ENCODE peak calls at places on chromosomes 6 and 20, in seven cellular contexts. One of them, this sample, is unnamed.

GRCh38 chr6:35710241-35710847 is 21.6 kb upstream of the FKBP5 start:
- DNase-seq in GM13977: no peak
- DNase-seq in HTR-8/SVneo: no peak
- DNase-seq in naive thymus-derived CD4-positive, alpha-beta T cell: no peak
- DNase-seq in stimulated activated CD4-positive, alpha-beta T cell treated with anti-CD3 and anti-CD28 coated beads, TNF-alpha, amount 100 ng/mL, for 1 hour: no peak
- DNase-seq in Daoy: no peak
- DNase-seq in neuronal stem cell: no peak
- DNase-seq in this sample: no peak

GRCh38 chr6:15522026-15522425 is 140.8 kb downstream of the DTNBP1 start:
- DNase-seq in HTR-8/SVneo: no peak
- DNase-seq in neuronal stem cell: no peak
- DNase-seq in stimulated activated CD4-positive, alpha-beta T cell treated with anti-CD3 and anti-CD28 coated beads, TNF-alpha, amount 100 ng/mL, for 1 hour: no peak
- DNase-seq in naive thymus-derived CD4-positive, alpha-beta T cell: no peak
- DNase-seq in GM13977: no peak
- DNase-seq in Daoy: no peak
- DNase-seq in this sample: no peak

GRCh38 chr6:128316258-128316952 is 204.0 kb downstream of the PTPRK start:
- DNase-seq in HTR-8/SVneo: no peak
- DNase-seq in neuronal stem cell: no peak
- DNase-seq in naive thymus-derived CD4-positive, alpha-beta T cell: no peak
- DNase-seq in GM13977: no peak
- DNase-seq in stimulated activated CD4-positive, alpha-beta T cell treated with anti-CD3 and anti-CD28 coated beads, TNF-alpha, amount 100 ng/mL, for 1 hour: no peak
- DNase-seq in Daoy: no peak
- DNase-seq in this sample: no peak

GRCh38 chr6:168274046-168274952 is 45.3 kb downstream of the DACT2 start:
- DNase-seq in neuronal stem cell: no peak
- DNase-seq in naive thymus-derived CD4-positive, alpha-beta T cell: no peak
- DNase-seq in stimulated activated CD4-positive, alpha-beta T cell treated with anti-CD3 and anti-CD28 coated beads, TNF-alpha, amount 100 ng/mL, for 1 hour: no peak
- DNase-seq in HTR-8/SVneo: no peak
- DNase-seq in GM13977: no peak
- DNase-seq in Daoy: no peak
- DNase-seq in this sample: no peak

GRCh38 chr6:107305391-107305790 is 154.0 kb downstream of the PDSS2 start:
- DNase-seq in neuronal stem cell: no peak
- DNase-seq in Daoy: no peak
- DNase-seq in HTR-8/SVneo: no peak
- DNase-seq in stimulated activated CD4-positive, alpha-beta T cell treated with anti-CD3 and anti-CD28 coated beads, TNF-alpha, amount 100 ng/mL, for 1 hour: no peak
- DNase-seq in GM13977: no peak
- DNase-seq in naive thymus-derived CD4-positive, alpha-beta T cell: no peak
- DNase-seq in this sample: no peak

GRCh38 chr20:39069976-39070375 is 107.8 kb downstream of the DHX35 start:
- DNase-seq in GM13977: no peak
- DNase-seq in HTR-8/SVneo: no peak
- DNase-seq in neuronal stem cell: no peak
- DNase-seq in stimulated activated CD4-positive, alpha-beta T cell treated with anti-CD3 and anti-CD28 coated beads, TNF-alpha, amount 100 ng/mL, for 1 hour: no peak
- DNase-seq in Daoy: no peak
- DNase-seq in naive thymus-derived CD4-positive, alpha-beta T cell: no peak
- DNase-seq in this sample: no peak

GRCh38 chr6:114007451-114007953 is 36.6 kb upstream of the HDAC2 start:
- DNase-seq in stimulated activated CD4-positive, alpha-beta T cell treated with anti-CD3 and anti-CD28 coated beads, TNF-alpha, amount 100 ng/mL, for 1 hour: peak
- DNase-seq in Daoy: peak
- DNase-seq in neuronal stem cell: no peak
- DNase-seq in naive thymus-derived CD4-positive, alpha-beta T cell: no peak
- DNase-seq in GM13977: no peak
- DNase-seq in HTR-8/SVneo: no peak
- DNase-seq in this sample: peak

GRCh38 chr20:51022227-51022802 is 592 bp downstream of the KCNG1 start:
- DNase-seq in naive thymus-derived CD4-positive, alpha-beta T cell: no peak
- DNase-seq in GM13977: no peak
- DNase-seq in HTR-8/SVneo: no peak
- DNase-seq in stimulated activated CD4-positive, alpha-beta T cell treated with anti-CD3 and anti-CD28 coated beads, TNF-alpha, amount 100 ng/mL, for 1 hour: no peak
- DNase-seq in Daoy: peak
- DNase-seq in neuronal stem cell: no peak
- DNase-seq in this sample: no peak

GRCh38 chr20:58500256-58500655 is 14.9 kb downstream of the APCDD1L start:
- DNase-seq in neuronal stem cell: no peak
- DNase-seq in HTR-8/SVneo: no peak
- DNase-seq in GM13977: no peak
- DNase-seq in stimulated activated CD4-positive, alpha-beta T cell treated with anti-CD3 and anti-CD28 coated beads, TNF-alpha, amount 100 ng/mL, for 1 hour: no peak
- DNase-seq in naive thymus-derived CD4-positive, alpha-beta T cell: no peak
- DNase-seq in Daoy: no peak
- DNase-seq in this sample: no peak

GRCh38 chr6:122365775-122366403 is 33.6 kb upstream of the HSF2 start:
- DNase-seq in HTR-8/SVneo: no peak
- DNase-seq in stimulated activated CD4-positive, alpha-beta T cell treated with anti-CD3 and anti-CD28 coated beads, TNF-alpha, amount 100 ng/mL, for 1 hour: no peak
- DNase-seq in neuronal stem cell: no peak
- DNase-seq in Daoy: peak
- DNase-seq in naive thymus-derived CD4-positive, alpha-beta T cell: no peak
- DNase-seq in GM13977: no peak
- DNase-seq in this sample: no peak

GRCh38 chr20:24862606-24863005 is 86.5 kb upstream of the CST7 start:
- DNase-seq in Daoy: no peak
- DNase-seq in neuronal stem cell: no peak
- DNase-seq in naive thymus-derived CD4-positive, alpha-beta T cell: no peak
- DNase-seq in stimulated activated CD4-positive, alpha-beta T cell treated with anti-CD3 and anti-CD28 coated beads, TNF-alpha, amount 100 ng/mL, for 1 hour: no peak
- DNase-seq in GM13977: no peak
- DNase-seq in HTR-8/SVneo: no peak
- DNase-seq in this sample: no peak

GRCh38 chr20:2692886-2693285 is 306 bp downstream of the EBF4 start:
- DNase-seq in HTR-8/SVneo: no peak
- DNase-seq in neuronal stem cell: no peak
- DNase-seq in Daoy: no peak
- DNase-seq in naive thymus-derived CD4-positive, alpha-beta T cell: peak
- DNase-seq in stimulated activated CD4-positive, alpha-beta T cell treated with anti-CD3 and anti-CD28 coated beads, TNF-alpha, amount 100 ng/mL, for 1 hour: no peak
- DNase-seq in GM13977: peak
- DNase-seq in this sample: no peak

GRCh38 chr20:48797275-48797825 is 30.4 kb downstream of the PREX1 start:
- DNase-seq in naive thymus-derived CD4-positive, alpha-beta T cell: no peak
- DNase-seq in GM13977: no peak
- DNase-seq in neuronal stem cell: no peak
- DNase-seq in stimulated activated CD4-positive, alpha-beta T cell treated with anti-CD3 and anti-CD28 coated beads, TNF-alpha, amount 100 ng/mL, for 1 hour: no peak
- DNase-seq in Daoy: no peak
- DNase-seq in HTR-8/SVneo: no peak
- DNase-seq in this sample: no peak

GRCh38 chr20:5312518-5312917 is 4.2 kb downstream of the PROKR2 start:
- DNase-seq in stimulated activated CD4-positive, alpha-beta T cell treated with anti-CD3 and anti-CD28 coated beads, TNF-alpha, amount 100 ng/mL, for 1 hour: no peak
- DNase-seq in GM13977: no peak
- DNase-seq in naive thymus-derived CD4-positive, alpha-beta T cell: no peak
- DNase-seq in neuronal stem cell: no peak
- DNase-seq in HTR-8/SVneo: no peak
- DNase-seq in Daoy: no peak
- DNase-seq in this sample: no peak

GRCh38 chr6:144007779-144008500 is at the start of gene PLAGL1:
- DNase-seq in naive thymus-derived CD4-positive, alpha-beta T cell: peak
- DNase-seq in stimulated activated CD4-positive, alpha-beta T cell treated with anti-CD3 and anti-CD28 coated beads, TNF-alpha, amount 100 ng/mL, for 1 hour: no peak
- DNase-seq in Daoy: peak
- DNase-seq in neuronal stem cell: peak
- DNase-seq in HTR-8/SVneo: peak
- DNase-seq in GM13977: peak
- DNase-seq in this sample: no peak

GRCh38 chr6:108592371-108593337 is 31.9 kb downstream of the FOXO3 start:
- DNase-seq in neuronal stem cell: no peak
- DNase-seq in HTR-8/SVneo: peak
- DNase-seq in stimulated activated CD4-positive, alpha-beta T cell treated with anti-CD3 and anti-CD28 coated beads, TNF-alpha, amount 100 ng/mL, for 1 hour: no peak
- DNase-seq in Daoy: peak
- DNase-seq in GM13977: peak
- DNase-seq in naive thymus-derived CD4-positive, alpha-beta T cell: no peak
- DNase-seq in this sample: peak

GRCh38 chr20:328596-329324 is 3.4 kb downstream of the SOX12 start:
- DNase-seq in Daoy: no peak
- DNase-seq in GM13977: no peak
- DNase-seq in naive thymus-derived CD4-positive, alpha-beta T cell: no peak
- DNase-seq in neuronal stem cell: no peak
- DNase-seq in stimulated activated CD4-positive, alpha-beta T cell treated with anti-CD3 and anti-CD28 coated beads, TNF-alpha, amount 100 ng/mL, for 1 hour: no peak
- DNase-seq in HTR-8/SVneo: no peak
- DNase-seq in this sample: no peak

GRCh38 chr6:52512199-52512598 is 64.7 kb downstream of the TRAM2 start:
- DNase-seq in neuronal stem cell: no peak
- DNase-seq in naive thymus-derived CD4-positive, alpha-beta T cell: no peak
- DNase-seq in GM13977: no peak
- DNase-seq in stimulated activated CD4-positive, alpha-beta T cell treated with anti-CD3 and anti-CD28 coated beads, TNF-alpha, amount 100 ng/mL, for 1 hour: no peak
- DNase-seq in HTR-8/SVneo: peak
- DNase-seq in Daoy: peak
- DNase-seq in this sample: no peak

GRCh38 chr6:143103916-143104315 is 43.2 kb downstream of the AIG1 start:
- DNase-seq in neuronal stem cell: no peak
- DNase-seq in GM13977: no peak
- DNase-seq in Daoy: no peak
- DNase-seq in HTR-8/SVneo: no peak
- DNase-seq in stimulated activated CD4-positive, alpha-beta T cell treated with anti-CD3 and anti-CD28 coated beads, TNF-alpha, amount 100 ng/mL, for 1 hour: no peak
- DNase-seq in naive thymus-derived CD4-positive, alpha-beta T cell: no peak
- DNase-seq in this sample: no peak